ENCODE peak calls at places on chromosomes 2 and 18, in four cellular contexts. P is K562, H is HL-60, E is GM12878. R is an unnamed sample.

GRCh38 chr2:174600349-174600748 is 2.7 kb upstream of the WIPF1 start:
- DNase-seq in H (no peak), E (no peak), P (no peak), R (no peak)

GRCh38 chr2:30113617-30114293 is 33.1 kb upstream of the YPEL5 start:
- DNase-seq in H (no peak), E (no peak), P (no peak), R (no peak)

GRCh38 chr18:8264861-8265411 is 344.3 kb upstream of the RAB12 start:
- DNase-seq in E (no peak), P (no peak), H (no peak), R (no peak)

GRCh38 chr2:9610781-9611548 is 19.8 kb downstream of the YWHAQ start:
- DNase-seq in H (no peak), P (no peak), E (no peak), R (no peak)

GRCh38 chr2:220077488-220077887 is 450.1 kb downstream of the SLC4A3 start:
- DNase-seq in P (no peak), H (no peak), E (no peak), R (no peak)

GRCh38 chr2:191246820-191247380 is 1.7 kb downstream of the MYO1B start:
- DNase-seq in E (no peak), P (no peak), H (no peak), R (no peak)

GRCh38 chr18:34710430-34711386 is 610 bp downstream of the DTNA start:
- DNase-seq in H (no peak), P (no peak), E (no peak), R (no peak)

GRCh38 chr2:147173186-147173575 is 671.6 kb upstream of the ACVR2A start:
- DNase-seq in H (no peak), E (no peak), P (no peak), R (no peak)

GRCh38 chr2:41836944-41837343 is 210.9 kb upstream of the PKDCC start:
- DNase-seq in H (no peak), P (peak), E (no peak), R (peak)

GRCh38 chr18:14949800-14950415 is 201.9 kb downstream of the ANKRD30B start:
- DNase-seq in P (no peak), E (no peak), H (no peak), R (no peak)

GRCh38 chr2:230677182-230677946 is 35.3 kb upstream of the CAB39 start:
- DNase-seq in E (no peak), P (no peak), H (no peak), R (no peak)

GRCh38 chr2:41910126-41910525 is 137.7 kb upstream of the PKDCC start:
- DNase-seq in P (no peak), E (no peak), H (no peak), R (no peak)

GRCh38 chr2:64859208-64860161 is 129.7 kb upstream of the SLC1A4 start:
- DNase-seq in P (peak), E (no peak), H (peak), R (peak)

GRCh38 chr2:177211602-177212105 is 940 bp upstream of the HNRNPA3 start:
- DNase-seq in E (no peak), H (no peak), P (no peak), R (no peak)

GRCh38 chr2:22855761-22856184 is 529.2 kb upstream of the KLHL29 start:
- DNase-seq in E (no peak), P (no peak), H (no peak), R (no peak)

GRCh38 chr2:180130403-180130802 is 123.3 kb upstream of the CWC22 start:
- DNase-seq in H (no peak), E (no peak), P (no peak), R (no peak)

GRCh38 chr2:149058936-149059335 is 20.4 kb downstream of the LYPD6B start:
- DNase-seq in E (no peak), P (no peak), H (no peak), R (no peak)

GRCh38 chr2:231684314-231685223 is 23.8 kb upstream of the PTMA start:
- DNase-seq in E (no peak), H (peak), P (no peak), R (no peak)

GRCh38 chr2:11659866-11660265 is 10.1 kb downstream of the NTSR2 start:
- DNase-seq in E (no peak), P (no peak), H (no peak), R (no peak)

GRCh38 chr18:10437837-10438236 is 16.6 kb upstream of the APCDD1 start:
- DNase-seq in H (no peak), E (no peak), P (peak), R (no peak)

GRCh38 chr2:221514305-221515040 is 57.6 kb downstream of the EPHA4 start:
- DNase-seq in P (no peak), H (no peak), E (no peak), R (no peak)

GRCh38 chr2:241378816-241379215 is 22.7 kb downstream of the FARP2 start:
- DNase-seq in P (no peak), E (no peak), H (no peak), R (no peak)
- TF ChIP-seq SPI1 in P (no peak), E (no peak), H (no peak), R (no peak)

GRCh38 chr2:203763425-203764272 is 57.2 kb downstream of the CD28 start:
- DNase-seq in E (no peak), H (no peak), P (no peak), R (peak)
- TF ChIP-seq SPI1 in E (no peak), H (no peak), P (no peak), R (no peak)

GRCh38 chr2:12712871-12713270 is 3.9 kb upstream of the TRIB2 start:
- DNase-seq in E (no peak), P (no peak), H (no peak), R (no peak)

GRCh38 chr2:12716250-12717190 is at the start of gene TRIB2:
- DNase-seq in E (no peak), P (peak), H (no peak), R (peak)

GRCh38 chr2:12715878-12716249 is 872 bp upstream of the TRIB2 start:
- DNase-seq in P (peak), E (no peak), H (no peak), R (peak)

GRCh38 chr2:12715258-12715865 is 1.4 kb upstream of the TRIB2 start:
- DNase-seq in P (no peak), E (no peak), H (no peak), R (no peak)

GRCh38 chr2:12714391-12715221 is 2.1 kb upstream of the TRIB2 start:
- DNase-seq in E (no peak), P (no peak), H (no peak), R (no peak)
- TF ChIP-seq SPI1 in E (no peak), P (no peak), H (no peak), R (no peak)

GRCh38 chr2:97719362-97720155 is 6.2 kb downstream of the ZAP70 start:
- DNase-seq in E (no peak), H (no peak), P (peak), R (no peak)

GRCh38 chr2:97720746-97721145 is 7.4 kb downstream of the ZAP70 start:
- DNase-seq in E (no peak), P (no peak), H (no peak), R (no peak)

GRCh38 chr2:97717618-97718005 is 4.2 kb downstream of the ZAP70 start:
- DNase-seq in E (no peak), P (no peak), H (no peak), R (no peak)

GRCh38 chr2:97718051-97718882 is 4.9 kb downstream of the ZAP70 start:
- DNase-seq in E (no peak), H (no peak), P (no peak), R (peak)

GRCh38 chr2:97718942-97719341 is 5.6 kb downstream of the ZAP70 start:
- DNase-seq in P (no peak), H (no peak), E (no peak), R (no peak)
- TF ChIP-seq SPI1 in P (no peak), H (no peak), E (no peak), R (no peak)

DNA sequence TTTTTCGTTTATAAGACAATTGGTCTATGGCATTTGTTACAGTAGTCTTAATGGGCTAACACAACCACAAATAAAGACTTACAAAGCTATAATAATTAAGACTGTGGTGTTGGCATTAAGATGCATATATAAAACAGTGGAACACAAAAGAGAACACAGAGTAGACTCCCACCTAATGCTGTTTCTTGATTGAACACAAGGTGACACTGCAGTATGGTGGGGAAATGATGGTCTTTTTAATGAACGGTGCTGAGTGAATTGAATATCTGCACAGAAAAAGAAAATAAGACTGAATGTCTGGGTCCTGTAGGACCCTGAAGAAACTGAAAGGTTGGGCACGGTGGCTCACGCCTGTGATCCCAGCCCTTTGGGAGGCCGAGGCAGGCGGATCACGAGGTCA is 1136.6 kb upstream of the NXPH2 start:
- DNase-seq in H (no peak), P (no peak), E (no peak), R (no peak)
- TF ChIP-seq SPI1 in H (no peak), P (no peak), E (no peak), R (no peak)

GRCh38 chr2:109158237-109158636 is 29.2 kb downstream of the SH3RF3 start:
- DNase-seq in H (no peak), P (no peak), E (no peak), R (no peak)

GRCh38 chr2:109160714-109161440 is 31.9 kb downstream of the SH3RF3 start:
- DNase-seq in H (no peak), P (no peak), E (no peak), R (no peak)

GRCh38 chr2:109159096-109159495 is 30.1 kb downstream of the SH3RF3 start:
- DNase-seq in P (no peak), E (no peak), H (no peak), R (no peak)

GRCh38 chr2:109156052-109156451 is 27.0 kb downstream of the SH3RF3 start:
- DNase-seq in P (no peak), E (no peak), H (no peak), R (no peak)

GRCh38 chr2:109157563-109158105 is 28.6 kb downstream of the SH3RF3 start:
- DNase-seq in P (no peak), E (no peak), H (no peak), R (no peak)
- TF ChIP-seq SPI1 in P (no peak), E (no peak), H (no peak), R (no peak)

GRCh38 chr2:111898703-111899514 is 502 bp downstream of the MERTK start:
- DNase-seq in H (no peak), P (peak), E (no peak), R (peak)
- TF ChIP-seq SPI1 in H (no peak), P (no peak), E (no peak), R (no peak)